ENCODE peak calls at places on chromosomes 16 and 17, in eight cellular contexts. One of them, this sample, is unnamed. For H3K9me3, the result is how much of the 10 kb centered on the place peaks cover.

GRCh38 chr17:4476017-4476416 is 22.7 kb upstream of the SPNS2 start:
- DNase-seq in tibial nerve: no peak
- DNase-seq in Peyer's patch: peak
- DNase-seq in esophagus squamous epithelium: no peak
- DNase-seq in A549: no peak
- DNase-seq in adrenal gland: no peak
- DNase-seq in heart left ventricle: no peak
- DNase-seq in IMR-90: no peak
- DNase-seq in this sample: no peak

GRCh38 chr17:21089145-21089544 is 37.6 kb upstream of the DHRS7B start:
- DNase-seq in tibial nerve: no peak
- DNase-seq in Peyer's patch: no peak
- DNase-seq in esophagus squamous epithelium: no peak
- DNase-seq in A549: no peak
- DNase-seq in adrenal gland: no peak
- DNase-seq in heart left ventricle: no peak
- DNase-seq in IMR-90: no peak
- DNase-seq in this sample: no peak

GRCh38 chr16:53209489-53209888 is 154.7 kb downstream of the CHD9 start:
- DNase-seq in tibial nerve: no peak
- DNase-seq in Peyer's patch: no peak
- DNase-seq in esophagus squamous epithelium: no peak
- DNase-seq in A549: no peak
- DNase-seq in adrenal gland: no peak
- DNase-seq in heart left ventricle: no peak
- DNase-seq in IMR-90: no peak
- DNase-seq in this sample: no peak

GRCh38 chr16:80573700-80574120 is 32.9 kb downstream of the DYNLRB2 start:
- DNase-seq in tibial nerve: no peak
- DNase-seq in Peyer's patch: no peak
- DNase-seq in esophagus squamous epithelium: no peak
- DNase-seq in A549: no peak
- DNase-seq in adrenal gland: no peak
- DNase-seq in heart left ventricle: no peak
- DNase-seq in IMR-90: no peak
- DNase-seq in this sample: no peak

GRCh38 chr16:31488630-31489564 is 6.0 kb downstream of the SLC5A2 start:
- DNase-seq in tibial nerve: no peak
- DNase-seq in Peyer's patch: no peak
- DNase-seq in esophagus squamous epithelium: no peak
- DNase-seq in A549: no peak
- DNase-seq in adrenal gland: no peak
- DNase-seq in heart left ventricle: peak
- DNase-seq in IMR-90: no peak
- DNase-seq in this sample: no peak

GRCh38 chr17:1686086-1686485 is 1.4 kb upstream of the PRPF8 start:
- DNase-seq in tibial nerve: no peak
- DNase-seq in Peyer's patch: no peak
- DNase-seq in esophagus squamous epithelium: no peak
- DNase-seq in A549: no peak
- DNase-seq in adrenal gland: no peak
- DNase-seq in heart left ventricle: no peak
- DNase-seq in IMR-90: no peak
- DNase-seq in this sample: no peak

GRCh38 chr16:3094289-3095027 is 4.6 kb downstream of the ZSCAN10 start:
- DNase-seq in tibial nerve: no peak
- DNase-seq in Peyer's patch: no peak
- DNase-seq in esophagus squamous epithelium: no peak
- DNase-seq in A549: peak
- DNase-seq in adrenal gland: no peak
- DNase-seq in heart left ventricle: no peak
- DNase-seq in IMR-90: peak
- DNase-seq in this sample: no peak

GRCh38 chr17:68356949-68357455 is 65.7 kb downstream of the ARSG start:
- DNase-seq in tibial nerve: no peak
- DNase-seq in Peyer's patch: no peak
- DNase-seq in esophagus squamous epithelium: no peak
- DNase-seq in A549: no peak
- DNase-seq in adrenal gland: no peak
- DNase-seq in heart left ventricle: no peak
- DNase-seq in IMR-90: no peak
- DNase-seq in this sample: no peak

GRCh38 chr17:41615454-41615853 is 2.9 kb upstream of the KRT16 start:
- DNase-seq in tibial nerve: no peak
- DNase-seq in Peyer's patch: peak
- DNase-seq in esophagus squamous epithelium: no peak
- DNase-seq in A549: peak
- DNase-seq in adrenal gland: no peak
- DNase-seq in heart left ventricle: no peak
- DNase-seq in IMR-90: no peak
- DNase-seq in this sample: peak

GRCh38 chr16:55510185-55510805 is 1.4 kb downstream of the LPCAT2 start:
- DNase-seq in tibial nerve: no peak
- DNase-seq in Peyer's patch: no peak
- DNase-seq in esophagus squamous epithelium: no peak
- DNase-seq in A549: no peak
- DNase-seq in adrenal gland: no peak
- DNase-seq in heart left ventricle: no peak
- DNase-seq in IMR-90: no peak
- DNase-seq in this sample: no peak

GRCh38 chr17:74243013-74243755 is 29.8 kb downstream of the TTYH2 start:
- DNase-seq in tibial nerve: no peak
- DNase-seq in Peyer's patch: no peak
- DNase-seq in esophagus squamous epithelium: no peak
- DNase-seq in A549: no peak
- DNase-seq in adrenal gland: no peak
- DNase-seq in heart left ventricle: peak
- DNase-seq in IMR-90: no peak
- DNase-seq in this sample: no peak

GRCh38 chr17:78390241-78391050 is 12.0 kb downstream of the PGS1 start:
- DNase-seq in tibial nerve: no peak
- DNase-seq in Peyer's patch: no peak
- DNase-seq in esophagus squamous epithelium: no peak
- DNase-seq in A549: peak
- DNase-seq in adrenal gland: peak
- DNase-seq in heart left ventricle: no peak
- DNase-seq in IMR-90: peak
- DNase-seq in this sample: no peak

GRCh38 chr16:65414284-65414984 is 292.6 kb upstream of the CDH11 start:
- DNase-seq in tibial nerve: no peak
- DNase-seq in Peyer's patch: no peak
- DNase-seq in esophagus squamous epithelium: no peak
- DNase-seq in A549: no peak
- DNase-seq in adrenal gland: peak
- DNase-seq in heart left ventricle: no peak
- DNase-seq in IMR-90: peak
- DNase-seq in this sample: no peak

GRCh38 chr17:17313350-17313991 is 10.3 kb downstream of the NT5M start:
- DNase-seq in tibial nerve: no peak
- DNase-seq in Peyer's patch: peak
- DNase-seq in esophagus squamous epithelium: no peak
- DNase-seq in A549: peak
- DNase-seq in adrenal gland: peak
- DNase-seq in heart left ventricle: no peak
- DNase-seq in IMR-90: no peak
- DNase-seq in this sample: peak

GRCh38 chr16:30805370-30806169 is 18.6 kb upstream of the ZNF629 start:
- DNase-seq in tibial nerve: peak
- DNase-seq in Peyer's patch: peak
- DNase-seq in esophagus squamous epithelium: no peak
- DNase-seq in A549: peak
- DNase-seq in adrenal gland: peak
- DNase-seq in heart left ventricle: peak
- DNase-seq in IMR-90: peak
- DNase-seq in this sample: peak

GRCh38 chr16:78437352-78437968 is 338.0 kb downstream of the WWOX start:
- DNase-seq in tibial nerve: no peak
- DNase-seq in Peyer's patch: no peak
- DNase-seq in esophagus squamous epithelium: no peak
- DNase-seq in A549: peak
- DNase-seq in adrenal gland: peak
- DNase-seq in heart left ventricle: no peak
- DNase-seq in IMR-90: peak
- DNase-seq in this sample: no peak

GRCh38 chr17:67194134-67194533 is 50.9 kb downstream of the HELZ start:
- DNase-seq in tibial nerve: no peak
- DNase-seq in Peyer's patch: no peak
- DNase-seq in esophagus squamous epithelium: no peak
- DNase-seq in A549: peak
- DNase-seq in adrenal gland: no peak
- DNase-seq in heart left ventricle: no peak
- DNase-seq in IMR-90: peak
- DNase-seq in this sample: no peak

GRCh38 chr17:32627233-32628008 is 140.6 kb downstream of the CDK5R1 start:
- DNase-seq in tibial nerve: no peak
- DNase-seq in Peyer's patch: no peak
- DNase-seq in esophagus squamous epithelium: no peak
- DNase-seq in A549: no peak
- DNase-seq in adrenal gland: no peak
- DNase-seq in heart left ventricle: no peak
- DNase-seq in IMR-90: no peak
- DNase-seq in this sample: no peak

GRCh38 chr17:75850928-75851692 is 4.0 kb downstream of the WBP2 start:
- DNase-seq in tibial nerve: no peak
- DNase-seq in Peyer's patch: no peak
- DNase-seq in esophagus squamous epithelium: no peak
- DNase-seq in A549: no peak
- DNase-seq in adrenal gland: peak
- DNase-seq in heart left ventricle: no peak
- DNase-seq in IMR-90: no peak
- DNase-seq in this sample: no peak

GRCh38 chr17:68612923-68613292 is 11.7 kb upstream of the FAM20A start:
- DNase-seq in tibial nerve: no peak
- DNase-seq in Peyer's patch: no peak
- DNase-seq in esophagus squamous epithelium: no peak
- DNase-seq in A549: no peak
- DNase-seq in adrenal gland: no peak
- DNase-seq in heart left ventricle: no peak
- DNase-seq in IMR-90: no peak
- DNase-seq in this sample: no peak

GRCh38 chr17:59451706-59452105 is 113.7 kb upstream of the DHX40 start:
- DNase-seq in tibial nerve: no peak
- DNase-seq in Peyer's patch: no peak
- DNase-seq in esophagus squamous epithelium: no peak
- DNase-seq in A549: peak
- DNase-seq in adrenal gland: no peak
- DNase-seq in heart left ventricle: no peak
- DNase-seq in IMR-90: peak
- DNase-seq in this sample: no peak

GRCh38 chr16:25013751-25014499 is 1.2 kb downstream of the ARHGAP17 start:
- DNase-seq in tibial nerve: no peak
- DNase-seq in Peyer's patch: no peak
- DNase-seq in esophagus squamous epithelium: no peak
- DNase-seq in A549: no peak
- DNase-seq in adrenal gland: no peak
- DNase-seq in heart left ventricle: no peak
- DNase-seq in IMR-90: no peak
- DNase-seq in this sample: no peak

GRCh38 chr16:65919116-65919515 is 447.4 kb upstream of the CDH5 start:
- DNase-seq in tibial nerve: no peak
- DNase-seq in Peyer's patch: no peak
- DNase-seq in esophagus squamous epithelium: no peak
- DNase-seq in A549: no peak
- DNase-seq in adrenal gland: no peak
- DNase-seq in heart left ventricle: no peak
- DNase-seq in IMR-90: no peak
- DNase-seq in this sample: no peak

GRCh38 chr16:85945424-85945751 is 46.4 kb downstream of the IRF8 start:
- DNase-seq in tibial nerve: no peak
- DNase-seq in Peyer's patch: no peak
- DNase-seq in esophagus squamous epithelium: no peak
- DNase-seq in A549: no peak
- DNase-seq in adrenal gland: no peak
- DNase-seq in heart left ventricle: no peak
- DNase-seq in IMR-90: no peak
- DNase-seq in this sample: no peak

GRCh38 chr16:20901068-20901440 is 483 bp downstream of the LYRM1 start:
- DNase-seq in tibial nerve: no peak
- DNase-seq in Peyer's patch: no peak
- DNase-seq in esophagus squamous epithelium: no peak
- DNase-seq in A549: no peak
- DNase-seq in adrenal gland: no peak
- DNase-seq in heart left ventricle: no peak
- DNase-seq in IMR-90: no peak
- DNase-seq in this sample: no peak

GRCh38 chr16:88869673-88869980 is 3.2 kb upstream of the PABPN1L start:
- DNase-seq in tibial nerve: no peak
- DNase-seq in Peyer's patch: no peak
- DNase-seq in esophagus squamous epithelium: no peak
- DNase-seq in A549: no peak
- DNase-seq in adrenal gland: peak
- DNase-seq in heart left ventricle: no peak
- DNase-seq in IMR-90: peak
- DNase-seq in this sample: no peak

GRCh38 chr16:70429888-70430666 is 8.8 kb downstream of the ST3GAL2 start:
- DNase-seq in tibial nerve: no peak
- DNase-seq in Peyer's patch: no peak
- DNase-seq in esophagus squamous epithelium: no peak
- DNase-seq in A549: no peak
- DNase-seq in adrenal gland: no peak
- DNase-seq in heart left ventricle: no peak
- DNase-seq in IMR-90: no peak
- DNase-seq in this sample: no peak
- TF ChIP-seq POLR2A in tibial nerve: no peak
- TF ChIP-seq POLR2A in Peyer's patch: no peak
- TF ChIP-seq POLR2A in esophagus squamous epithelium: no peak
- TF ChIP-seq POLR2A in A549: no peak
- TF ChIP-seq POLR2A in adrenal gland: no peak
- TF ChIP-seq POLR2A in heart left ventricle: no peak
- TF ChIP-seq POLR2A in IMR-90: no peak
- TF ChIP-seq POLR2A in this sample: no peak

GRCh38 chr16:26791166-26791565 is 275.6 kb upstream of the C16orf82 start:
- DNase-seq in tibial nerve: no peak
- DNase-seq in Peyer's patch: no peak
- DNase-seq in esophagus squamous epithelium: no peak
- DNase-seq in A549: no peak
- DNase-seq in adrenal gland: no peak
- DNase-seq in heart left ventricle: no peak
- DNase-seq in IMR-90: no peak
- DNase-seq in this sample: no peak

GRCh38 chr16:26795184-26795583 is 271.5 kb upstream of the C16orf82 start:
- DNase-seq in tibial nerve: no peak
- DNase-seq in Peyer's patch: no peak
- DNase-seq in esophagus squamous epithelium: no peak
- DNase-seq in A549: no peak
- DNase-seq in adrenal gland: no peak
- DNase-seq in heart left ventricle: no peak
- DNase-seq in IMR-90: no peak
- DNase-seq in this sample: no peak
- TF ChIP-seq CTCF in tibial nerve: no peak
- TF ChIP-seq CTCF in Peyer's patch: no peak
- TF ChIP-seq CTCF in esophagus squamous epithelium: no peak
- TF ChIP-seq CTCF in A549: no peak
- TF ChIP-seq CTCF in adrenal gland: no peak
- TF ChIP-seq CTCF in heart left ventricle: peak
- TF ChIP-seq CTCF in IMR-90: no peak
- TF ChIP-seq CTCF in this sample: no peak

GRCh38 chr16:851871-852270 is 51.3 kb upstream of the GNG13 start:
- DNase-seq in tibial nerve: no peak
- DNase-seq in Peyer's patch: no peak
- DNase-seq in esophagus squamous epithelium: no peak
- DNase-seq in A549: no peak
- DNase-seq in adrenal gland: peak
- DNase-seq in heart left ventricle: peak
- DNase-seq in IMR-90: no peak
- DNase-seq in this sample: no peak
- H3K9me3 ChIP-seq in tibial nerve: under half
- H3K9me3 ChIP-seq in Peyer's patch: under half
- H3K9me3 ChIP-seq in esophagus squamous epithelium: under half
- H3K9me3 ChIP-seq in A549: under half
- H3K9me3 ChIP-seq in adrenal gland: under half
- H3K9me3 ChIP-seq in heart left ventricle: under half
- H3K9me3 ChIP-seq in IMR-90: under half
- H3K9me3 ChIP-seq in this sample: under half

GRCh38 chr17:44899074-44899782 is at the start of gene EFTUD2:
- DNase-seq in tibial nerve: peak
- DNase-seq in Peyer's patch: peak
- DNase-seq in esophagus squamous epithelium: peak
- DNase-seq in A549: peak
- DNase-seq in adrenal gland: peak
- DNase-seq in heart left ventricle: peak
- DNase-seq in IMR-90: peak
- DNase-seq in this sample: peak
- TF ChIP-seq POLR2A in tibial nerve: no peak
- TF ChIP-seq POLR2A in Peyer's patch: peak
- TF ChIP-seq POLR2A in esophagus squamous epithelium: no peak
- TF ChIP-seq POLR2A in A549: peak
- TF ChIP-seq POLR2A in adrenal gland: no peak
- TF ChIP-seq POLR2A in heart left ventricle: no peak
- TF ChIP-seq POLR2A in IMR-90: peak
- TF ChIP-seq POLR2A in this sample: no peak